ENCODE peak calls at places on chromosomes 5 and 9, in nine cellular contexts. X is naive thymus-derived CD4-positive, alpha-beta T cell; Y is brain pericyte; G is T-helper 2 cell; S is HT-29; F is CD4-positive, alpha-beta T cell; U is activated CD8-positive, alpha-beta memory T cell treated with anti-CD3 and anti-CD28 coated beads, Interleukin-2, amount 50 U/mL, for 48 hours; P is AG08395; Q is activated CD4-positive, CD25-positive, alpha-beta regulatory T cell treated with anti-CD3 and anti-CD28 coated beads, Interleukin-2, amount 50 U/mL, for 72 hours. O is an unnamed sample.

GRCh38 chr9:134315716-134316443 is 10.4 kb upstream of the RXRA start:
- DNase-seq in X (no peak), Y (no peak), G (no peak), S (no peak), F (no peak), U (no peak), P (peak), Q (no peak), O (no peak)

GRCh38 chr9:37582548-37583157 is 6.5 kb upstream of the FBXO10 start:
- DNase-seq in X (no peak), Y (no peak), G (no peak), S (peak), F (no peak), U (no peak), P (peak), Q (no peak), O (no peak)

GRCh38 chr5:91150189-91150588 is 232.9 kb downstream of the ARRDC3 start:
- DNase-seq in X (no peak), Y (no peak), G (no peak), S (no peak), F (no peak), U (no peak), P (no peak), Q (no peak), O (no peak)

GRCh38 chr5:117160361-117160760 is 585.7 kb upstream of the SEMA6A start:
- DNase-seq in X (no peak), Y (no peak), G (no peak), S (no peak), F (no peak), U (no peak), P (no peak), Q (no peak), O (no peak)

GRCh38 chr9:135508211-135508820 is 7.8 kb downstream of the MRPS2 start:
- DNase-seq in X (no peak), Y (no peak), G (no peak), S (no peak), F (no peak), U (no peak), P (no peak), Q (peak), O (no peak)

GRCh38 chr9:70421272-70422180 is 7.1 kb upstream of the KLF9 start:
- DNase-seq in X (peak), Y (no peak), G (peak), S (no peak), F (no peak), U (no peak), P (peak), Q (no peak), O (peak)

GRCh38 chr5:154467655-154468354 is 10.2 kb downstream of the HAND1 start:
- DNase-seq in X (peak), Y (no peak), G (peak), S (peak), F (peak), U (peak), P (peak), Q (peak), O (peak)

GRCh38 chr9:70407081-70407503 is 7.4 kb downstream of the KLF9 start:
- DNase-seq in X (no peak), Y (no peak), G (no peak), S (no peak), F (no peak), U (no peak), P (peak), Q (no peak), O (no peak)

GRCh38 chr9:16679327-16679821 is 191.1 kb downstream of the BNC2 start:
- DNase-seq in X (no peak), Y (no peak), G (no peak), S (no peak), F (no peak), U (no peak), P (peak), Q (no peak), O (peak)

GRCh38 chr9:112784020-112784788 is 33.6 kb downstream of the SNX30 start:
- DNase-seq in X (no peak), Y (no peak), G (no peak), S (no peak), F (no peak), U (no peak), P (no peak), Q (no peak), O (no peak)

GRCh38 chr5:31220968-31221367 is 27.5 kb downstream of the CDH6 start:
- DNase-seq in X (no peak), Y (no peak), G (no peak), S (no peak), F (no peak), U (no peak), P (no peak), Q (no peak), O (no peak)

GRCh38 chr9:115016369-115016768 is 86.0 kb upstream of the TNFSF8 start:
- DNase-seq in X (no peak), Y (no peak), G (no peak), S (no peak), F (no peak), U (no peak), P (no peak), Q (no peak), O (no peak)

GRCh38 chr9:88678431-88678830 is 143.5 kb downstream of the NXNL2 start:
- DNase-seq in X (no peak), Y (no peak), G (no peak), S (no peak), F (no peak), U (no peak), P (no peak), Q (no peak), O (no peak)

GRCh38 chr5:334903-335739 is 13.6 kb downstream of the AHRR start:
- DNase-seq in X (no peak), Y (no peak), G (no peak), S (no peak), F (no peak), U (peak), P (no peak), Q (no peak), O (no peak)